ENCODE peak calls at places on chromosomes 13 and 19, in eight cellular contexts. P, Q, V, K, B, E, F and L are unnamed samples.

GRCh38 chr19:40594657-40595077 is 6.5 kb upstream of the LTBP4 start:
- DNase-seq in P (no peak), Q (no peak), V (no peak), K (no peak), B (no peak), E (no peak), F (no peak), L (no peak)

GRCh38 chr13:94232956-94233355 is 246.5 kb downstream of the DCT start:
- DNase-seq in P (no peak), Q (no peak), V (no peak), K (no peak), B (no peak), E (no peak), F (no peak), L (no peak)

GRCh38 chr13:103859952-103860351 is 793.7 kb upstream of the SLC10A2 start:
- DNase-seq in P (no peak), Q (no peak), V (no peak), K (no peak), B (no peak), E (no peak), F (no peak), L (no peak)

GRCh38 chr13:40518481-40518882 is 148.0 kb downstream of the FOXO1 start:
- DNase-seq in P (no peak), Q (no peak), V (no peak), K (no peak), B (no peak), E (no peak), F (no peak), L (no peak)

GRCh38 chr19:6092329-6093286 is 17.7 kb downstream of the RFX2 start:
- DNase-seq in P (peak; percentile 92), Q (peak; percentile 90), V (no peak), K (peak; percentile 59), B (peak; percentile 70), E (peak; percentile 28), F (peak; percentile 85), L (peak; percentile 78)

GRCh38 chr19:17109962-17110598 is 34.5 kb downstream of the MYO9B start:
- DNase-seq in P (no peak), Q (peak; percentile 67), V (no peak), K (no peak), B (no peak), E (no peak), F (no peak), L (no peak)

GRCh38 chr13:25324100-25324499 is 22.7 kb downstream of the NUP58 start:
- DNase-seq in P (no peak), Q (no peak), V (no peak), K (no peak), B (no peak), E (no peak), F (no peak), L (no peak)

GRCh38 chr19:8307400-8307964 is 676 bp downstream of the CD320 start:
- DNase-seq in P (peak; percentile 33), Q (peak; percentile 58), V (no peak), K (peak; percentile 9), B (no peak), E (no peak), F (peak; percentile 45), L (no peak)

GRCh38 chr13:74187564-74187963 is 53.4 kb upstream of the KLF12 start:
- DNase-seq in P (no peak), Q (no peak), V (no peak), K (no peak), B (peak; percentile 30), E (no peak), F (no peak), L (no peak)

GRCh38 chr19:7783991-7784421 is 21.0 kb downstream of the CLEC4M start:
- DNase-seq in P (no peak), Q (no peak), V (no peak), K (no peak), B (no peak), E (no peak), F (peak; percentile 46), L (no peak)

GRCh38 chr13:109880371-109881346 is 94.3 kb upstream of the IRS2 start:
- DNase-seq in P (no peak), Q (no peak), V (no peak), K (no peak), B (no peak), E (no peak), F (no peak), L (no peak)

GRCh38 chr19:9324584-9324962 is 594 bp downstream of the ZNF559 start:
- DNase-seq in P (no peak), Q (no peak), V (no peak), K (no peak), B (no peak), E (no peak), F (no peak), L (no peak)

GRCh38 chr13:44814836-44815235 is 174.4 kb downstream of the NUFIP1 start:
- DNase-seq in P (no peak), Q (no peak), V (no peak), K (no peak), B (no peak), E (no peak), F (no peak), L (no peak)

DNA sequence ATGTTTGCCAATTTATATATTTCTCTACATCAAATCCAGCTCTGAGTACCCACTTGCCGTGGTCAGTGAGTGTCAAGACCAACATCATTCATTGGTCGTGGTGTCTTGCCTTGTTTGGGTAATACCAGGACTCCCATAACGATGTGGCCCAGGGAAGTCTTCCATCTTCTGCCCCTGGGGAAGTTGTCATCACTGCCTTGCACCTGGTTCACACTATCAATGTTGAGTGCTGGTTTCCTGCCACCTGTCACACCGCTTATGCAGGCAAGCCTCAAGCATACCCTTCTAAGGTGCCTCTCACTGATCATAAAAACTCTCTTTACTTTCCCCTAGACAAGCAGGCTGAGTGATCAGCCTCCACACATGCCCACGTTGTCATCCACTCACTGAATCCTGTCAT is 382.4 kb downstream of the KCTD12 start:
- DNase-seq in P (no peak), Q (no peak), V (no peak), K (no peak), B (no peak), E (no peak), F (no peak), L (no peak)
- TF ChIP-seq CTCF in P (no peak), Q (no peak), V (no peak), K (no peak), B (no peak), E (no peak), F (no peak), L (no peak)

GRCh38 chr19:2269244-2270156 is 12.5 kb downstream of the PEAK3 start:
- DNase-seq in P (peak; percentile 98), Q (peak; percentile 98), V (peak; percentile 99), K (peak; percentile 99), B (peak; percentile 95), E (peak; percentile 100), F (peak; percentile 96), L (peak; percentile 99)
- TF ChIP-seq CTCF in P (peak; percentile 12), Q (no peak), V (no peak), K (peak; percentile 31), B (no peak), E (no peak), F (no peak), L (no peak)

DNA sequence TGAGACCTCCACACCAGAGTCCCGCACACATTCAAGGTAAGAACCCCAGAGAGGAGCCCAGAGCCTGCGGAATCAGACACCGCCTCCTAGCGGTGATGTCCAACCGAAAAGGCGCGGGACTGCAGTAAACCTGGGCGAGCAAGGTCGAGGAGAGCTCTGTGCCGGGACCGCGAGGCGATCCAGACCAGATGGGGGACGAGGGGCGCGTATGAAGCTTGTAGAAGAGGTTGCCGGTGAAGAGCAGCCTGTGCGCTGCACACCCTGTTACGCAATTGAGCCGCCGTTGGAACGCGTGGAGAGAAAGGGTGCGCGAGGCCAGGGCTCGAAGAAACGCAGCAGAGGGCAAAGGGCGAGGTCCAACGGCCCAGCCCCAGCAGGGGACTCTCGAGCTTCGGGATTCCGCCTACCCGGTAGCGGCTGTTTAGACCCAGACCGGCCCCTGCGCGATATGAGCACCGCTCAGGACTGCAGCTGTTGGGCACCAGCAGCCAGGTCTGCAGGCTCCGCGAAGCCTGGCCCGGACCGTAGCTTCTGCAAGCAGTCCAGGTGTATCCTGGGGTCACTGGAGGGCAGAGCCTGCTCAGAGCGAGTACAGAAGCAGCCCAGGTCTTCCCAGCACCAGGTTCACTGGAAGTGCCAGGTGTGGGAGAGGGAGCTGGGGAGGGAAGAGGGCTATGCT is 65.9 kb upstream of the ZNF599 start:
- DNase-seq in P (no peak), Q (no peak), V (no peak), K (peak; percentile 31), B (peak; percentile 21), E (no peak), F (peak; percentile 91), L (peak; percentile 43)
- TF ChIP-seq CTCF in P (no peak), Q (peak; percentile 56), V (no peak), K (peak; percentile 66), B (peak; percentile 33), E (peak; percentile 41), F (peak; percentile 84), L (peak; percentile 31)

GRCh38 chr13:113761136-113761535 is 2.1 kb downstream of the TMEM255B start:
- DNase-seq in P (no peak), Q (no peak), V (no peak), K (no peak), B (no peak), E (no peak), F (no peak), L (no peak)

GRCh38 chr13:113762075-113762474 is 3.0 kb downstream of the TMEM255B start:
- DNase-seq in P (no peak), Q (no peak), V (no peak), K (no peak), B (no peak), E (no peak), F (no peak), L (no peak)

GRCh38 chr13:113756441-113757097 is 2.5 kb upstream of the TMEM255B start:
- DNase-seq in P (no peak), Q (no peak), V (no peak), K (no peak), B (no peak), E (no peak), F (no peak), L (no peak)

GRCh38 chr13:113759525-113760137 is 605 bp downstream of the TMEM255B start:
- DNase-seq in P (no peak), Q (no peak), V (no peak), K (no peak), B (peak; percentile 84), E (no peak), F (peak; percentile 31), L (peak; percentile 35)

DNA sequence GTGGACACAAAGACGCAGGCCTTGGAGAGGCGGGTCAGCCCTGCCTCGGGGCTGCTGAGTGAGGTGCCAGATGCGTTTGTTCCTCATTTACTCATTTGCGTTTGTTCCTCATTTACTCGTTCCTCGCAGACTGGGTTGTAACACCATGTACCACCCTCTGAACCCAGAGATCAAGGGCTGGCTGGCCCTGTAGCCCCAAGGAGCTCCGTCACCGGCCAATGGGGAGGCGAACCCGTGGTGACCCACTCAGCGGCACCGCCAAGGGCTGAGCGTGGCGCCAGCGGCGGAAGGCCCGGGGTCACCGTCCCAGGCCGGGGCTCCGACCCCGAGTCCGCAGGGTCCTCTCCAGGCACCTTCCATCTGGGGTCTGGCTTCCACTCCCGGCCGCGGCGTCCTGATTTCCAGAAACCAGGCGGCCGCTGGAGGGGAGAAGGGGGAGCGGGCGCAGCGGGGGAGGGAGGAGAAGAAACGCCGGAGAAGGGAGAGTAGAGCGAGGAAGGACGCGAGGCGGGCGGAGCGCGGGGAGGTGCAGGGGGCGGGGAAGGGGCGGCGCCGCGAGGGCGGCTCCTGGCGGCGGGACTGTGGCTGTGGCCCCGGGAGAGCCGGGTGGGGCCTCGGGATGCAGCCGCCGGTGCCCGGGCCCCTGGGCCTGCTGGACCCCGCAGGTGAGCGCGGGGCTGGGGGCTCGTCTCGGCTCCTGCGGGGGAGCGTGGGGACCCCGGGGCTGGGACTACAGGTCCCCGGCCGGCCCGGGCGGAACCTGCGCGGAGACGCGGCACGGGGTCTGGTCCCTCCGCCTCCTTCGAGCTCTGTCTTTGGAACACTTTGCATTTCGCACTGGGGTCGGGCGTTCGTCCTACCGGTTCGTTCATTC is at the start of gene TMEM255B:
- DNase-seq in P (peak; percentile 90), Q (peak; percentile 83), V (peak; percentile 53), K (peak; percentile 63), B (peak; percentile 81), E (peak; percentile 95), F (peak; percentile 83), L (peak; percentile 90)
- TF ChIP-seq CTCF in P (peak; percentile 19), Q (peak; percentile 68), V (peak; percentile 24), K (peak; percentile 55), B (no peak), E (no peak), F (peak; percentile 8), L (no peak)